ENCODE peak calls at places on chromosomes 5 and 9, in seven cellular contexts. K, A, Z, G, M, N and P are unnamed samples. For H3K4me1, the result is how much of the 10 kb centered on the place peaks cover.

GRCh38 chr5:12294151-12294550 is 389.9 kb upstream of the CTNND2 start:
- DNase-seq in A (no peak), N (no peak), Z (no peak), M (no peak), K (no peak), G (no peak), P (no peak)

GRCh38 chr9:137799630-137799983 is 78.0 kb upstream of the CACNA1B start:
- DNase-seq in Z (no peak), M (no peak), K (no peak), N (no peak), G (no peak), A (no peak), P (no peak)

GRCh38 chr5:132207783-132208182 is 19.9 kb downstream of the P4HA2 start:
- DNase-seq in Z (no peak), M (no peak), A (no peak), G (peak), K (no peak), N (no peak), P (no peak)

GRCh38 chr9:84331119-84331791 is 9.3 kb downstream of the SLC28A3 start:
- DNase-seq in N (no peak), M (no peak), Z (peak), K (no peak), A (no peak), G (no peak), P (no peak)

GRCh38 chr5:157670662-157671591 is at the start of gene C5orf52:
- DNase-seq in A (peak), N (no peak), K (peak), G (peak), M (no peak), Z (peak), P (peak)

GRCh38 chr9:108552459-108553040 is 303.2 kb downstream of the ACTL7B start:
- DNase-seq in N (no peak), K (peak), M (no peak), G (no peak), Z (peak), A (no peak), P (no peak)

GRCh38 chr5:139138109-139138508 is 60.1 kb downstream of the SIL1 start:
- DNase-seq in Z (no peak), K (no peak), G (no peak), M (no peak), A (no peak), N (no peak), P (no peak)

GRCh38 chr9:107723015-107723414 is 233.4 kb upstream of the KLF4 start:
- DNase-seq in M (no peak), K (no peak), N (no peak), G (no peak), A (no peak), Z (no peak), P (no peak)

GRCh38 chr9:78149738-78150291 is 86.1 kb upstream of the CEP78 start:
- DNase-seq in G (no peak), N (no peak), M (no peak), A (peak), Z (no peak), K (no peak), P (no peak)

GRCh38 chr5:133688386-133688785 is 76.0 kb upstream of the FSTL4 start:
- DNase-seq in Z (no peak), K (peak), A (no peak), M (no peak), N (no peak), G (no peak), P (no peak)

GRCh38 chr5:157612071-157612476 is 36.5 kb upstream of the ADAM19 start:
- DNase-seq in G (no peak), K (no peak), M (no peak), N (no peak), A (no peak), Z (no peak), P (no peak)

GRCh38 chr5:142325677-142326479 is 1.1 kb upstream of the SPRY4 start:
- DNase-seq in G (peak), N (no peak), Z (peak), K (peak), M (no peak), A (peak), P (peak)

GRCh38 chr5:56402273-56403223 is 169.4 kb upstream of the ANKRD55 start:
- DNase-seq in K (no peak), G (no peak), A (no peak), Z (no peak), N (no peak), M (no peak), P (no peak)

GRCh38 chr5:176533894-176534611 is 3.1 kb downstream of the RNF44 start:
- DNase-seq in K (peak), A (no peak), G (no peak), M (no peak), Z (no peak), N (no peak), P (peak)

GRCh38 chr5:175895701-175896102 is 24.3 kb downstream of the CPLX2 start:
- DNase-seq in Z (no peak), A (no peak), M (peak), K (no peak), G (peak), N (no peak), P (no peak)

GRCh38 chr5:111071413-111071812 is at the start of gene TSLP:
- DNase-seq in N (no peak), Z (no peak), A (no peak), M (no peak), G (no peak), K (no peak), P (no peak)

GRCh38 chr5:111070272-111071134 is 1.0 kb upstream of the TSLP start:
- DNase-seq in K (no peak), M (no peak), N (peak), G (no peak), Z (no peak), A (peak), P (peak)

GRCh38 chr5:111068208-111068607 is 3.3 kb upstream of the TSLP start:
- DNase-seq in A (no peak), K (no peak), M (no peak), N (no peak), Z (no peak), G (no peak), P (no peak)

GRCh38 chr5:111072949-111073682 is 1.6 kb downstream of the TSLP start:
- DNase-seq in A (peak), N (peak), K (no peak), G (peak), Z (peak), M (peak), P (peak)

DNA sequence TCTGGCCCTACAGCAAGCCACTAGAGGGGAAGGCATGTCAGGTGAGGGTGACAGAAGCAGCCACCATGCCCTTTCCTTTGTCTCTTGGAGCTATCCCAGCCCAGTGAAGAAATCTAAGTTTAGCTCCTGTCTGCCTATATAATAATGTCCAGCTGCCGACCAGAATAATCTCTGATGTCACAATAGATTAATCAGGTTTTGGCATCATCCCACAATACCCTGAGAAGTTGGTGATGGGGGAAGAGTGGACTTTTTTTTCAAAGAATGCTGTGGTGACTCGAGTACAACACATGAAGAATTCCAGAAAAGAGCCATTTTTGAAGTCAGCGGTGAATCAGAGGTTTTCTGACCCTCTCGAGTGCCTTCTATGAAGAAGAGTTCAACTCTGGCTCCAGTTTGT is 1.7 kb upstream of the TSLP start:
- DNase-seq in Z (no peak), G (no peak), M (no peak), A (no peak), K (no peak), N (no peak), P (no peak)
- H3K4me3 ChIP-seq in Z (no peak), G (no peak), M (no peak), A (no peak), K (no peak), N (peak), P (no peak)

GRCh38 chr9:114899461-114899860 is 30.9 kb downstream of the TNFSF8 start:
- DNase-seq in N (no peak), G (no peak), M (no peak), Z (no peak), A (no peak), K (no peak), P (no peak)
- H3K4me1 ChIP-seq in N (under half), G (half or more), M (half or more), Z (under half), A (under half), K (under half), P (under half)

GRCh38 chr5:58961631-58962280 is 378.9 kb downstream of the RAB3C start:
- DNase-seq in M (no peak), K (no peak), Z (no peak), N (no peak), G (no peak), A (no peak), P (no peak)
- H3K4me3 ChIP-seq in M (no peak), K (no peak), Z (no peak), N (no peak), G (no peak), A (no peak), P (no peak)

GRCh38 chr9:114606597-114607207 is 4.4 kb upstream of the TMEM268 start:
- DNase-seq in G (peak), A (no peak), N (no peak), M (no peak), Z (no peak), K (no peak), P (no peak)
- H3K4me1 ChIP-seq in G (under half), A (under half), N (under half), M (under half), Z (under half), K (under half), P (under half)

GRCh38 chr5:129049116-129049515 is 45.4 kb upstream of the ISOC1 start:
- DNase-seq in N (no peak), K (no peak), Z (no peak), A (no peak), G (no peak), M (no peak), P (no peak)

GRCh38 chr5:129053438-129053837 is 41.1 kb upstream of the ISOC1 start:
- DNase-seq in N (no peak), M (no peak), K (no peak), Z (no peak), G (no peak), A (no peak), P (no peak)

GRCh38 chr5:129046151-129046550 is 48.4 kb upstream of the ISOC1 start:
- DNase-seq in K (no peak), A (no peak), N (no peak), G (no peak), Z (no peak), M (no peak), P (no peak)

GRCh38 chr5:129048509-129048908 is 46.0 kb upstream of the ISOC1 start:
- DNase-seq in A (no peak), M (no peak), K (no peak), G (no peak), Z (no peak), N (no peak), P (no peak)

GRCh38 chr5:129051283-129051682 is 43.3 kb upstream of the ISOC1 start:
- DNase-seq in K (peak), Z (no peak), N (no peak), M (no peak), G (no peak), A (no peak), P (no peak)
- H3K4me3 ChIP-seq in K (no peak), Z (no peak), N (no peak), M (no peak), G (no peak), A (no peak), P (no peak)

DNA sequence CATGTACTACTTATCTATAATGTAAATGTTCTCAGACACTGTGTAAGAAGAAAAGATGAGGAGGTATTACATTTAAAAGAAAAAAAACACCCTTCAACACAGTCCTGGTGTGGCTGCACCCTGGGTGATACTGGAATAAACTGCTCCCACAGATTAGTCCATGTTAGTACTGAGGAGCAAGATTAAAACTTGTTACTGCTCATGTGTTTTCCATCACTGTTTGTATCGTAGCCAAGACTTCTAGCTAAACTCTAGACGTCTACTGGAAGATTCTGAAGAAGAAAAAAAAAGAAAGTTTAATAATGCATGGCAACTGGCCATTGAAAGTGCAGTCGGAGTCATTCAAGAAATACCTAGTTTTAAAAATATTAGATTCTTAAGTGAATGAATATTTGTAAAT is at the start of gene ASPN:
- DNase-seq in K (no peak), N (no peak), A (peak), G (no peak), Z (no peak), M (no peak), P (no peak)
- H3K4me1 ChIP-seq in K (under half), N (under half), A (under half), G (under half), Z (under half), M (under half), P (under half)

DNA sequence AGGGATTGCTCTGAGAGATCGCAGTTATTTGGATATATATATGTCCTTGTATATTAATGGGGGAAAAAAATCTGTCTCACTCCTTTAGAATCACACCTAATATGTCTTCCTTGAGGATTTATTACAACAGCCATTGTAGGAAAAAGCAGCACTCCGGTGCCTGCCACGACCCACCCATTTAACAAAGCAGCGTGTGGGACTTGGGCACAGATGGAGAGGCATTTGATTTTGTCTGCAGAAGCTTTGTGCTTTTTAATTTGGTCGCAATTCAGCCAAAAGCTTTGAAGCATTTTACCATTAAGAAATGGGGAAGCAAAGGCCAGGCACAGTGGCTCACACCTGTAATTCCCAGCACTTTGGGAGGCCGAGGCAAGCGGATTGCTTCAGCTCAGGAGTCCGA is 159.2 kb downstream of the SMARCA2 start:
- DNase-seq in K (no peak), M (no peak), Z (no peak), A (no peak), G (no peak), N (no peak), P (no peak)
- H3K4me3 ChIP-seq in K (no peak), M (no peak), Z (no peak), A (no peak), G (no peak), N (no peak), P (no peak)

GRCh38 chr9:37942616-37943328 is 38.8 kb upstream of the SLC25A51 start:
- DNase-seq in N (no peak), Z (no peak), M (no peak), A (no peak), G (no peak), K (no peak), P (no peak)

GRCh38 chr9:37944671-37945481 is 40.9 kb upstream of the SLC25A51 start:
- DNase-seq in M (no peak), A (no peak), N (no peak), Z (no peak), K (no peak), G (no peak), P (no peak)

GRCh38 chr9:37943329-37944265 is 39.7 kb upstream of the SLC25A51 start:
- DNase-seq in N (no peak), K (no peak), G (no peak), A (peak), Z (peak), M (no peak), P (peak)

GRCh38 chr9:37946041-37946440 is 42.1 kb upstream of the SLC25A51 start:
- DNase-seq in A (no peak), G (no peak), N (no peak), M (no peak), Z (no peak), K (no peak), P (no peak)

GRCh38 chr9:37944266-37944650 is 40.3 kb upstream of the SLC25A51 start:
- DNase-seq in M (no peak), N (no peak), K (no peak), G (no peak), Z (no peak), A (no peak), P (no peak)
- H3K4me1 ChIP-seq in M (under half), N (under half), K (half or more), G (under half), Z (under half), A (under half), P (under half)